ENCODE peak calls at places on chromosomes 5 and 9, in five cellular contexts. One of them, this sample, is unnamed.

GRCh38 chr5:120405291-120405864 is 58.7 kb upstream of the PRR16 start:
- DNase-seq in endothelial cell: no peak
- DNase-seq in right lobe of liver: no peak
- DNase-seq in DND-41: no peak
- DNase-seq in H1: no peak
- DNase-seq in this sample: no peak

GRCh38 chr5:90446961-90447360 is 27.6 kb downstream of the MBLAC2 start:
- DNase-seq in right lobe of liver: no peak
- DNase-seq in endothelial cell: no peak
- DNase-seq in DND-41: no peak
- DNase-seq in H1: no peak
- DNase-seq in this sample: no peak

GRCh38 chr5:27318701-27319100 is 280.3 kb upstream of the CDH9 start:
- DNase-seq in H1: no peak
- DNase-seq in DND-41: no peak
- DNase-seq in endothelial cell: no peak
- DNase-seq in right lobe of liver: no peak
- DNase-seq in this sample: no peak

GRCh38 chr5:65769539-65769938 is 47.5 kb downstream of the NLN start:
- DNase-seq in endothelial cell: no peak
- DNase-seq in H1: no peak
- DNase-seq in right lobe of liver: no peak
- DNase-seq in DND-41: no peak
- DNase-seq in this sample: no peak

GRCh38 chr9:92350740-92351133 is 25.0 kb downstream of the CENPP start:
- DNase-seq in H1: no peak
- DNase-seq in right lobe of liver: no peak
- DNase-seq in DND-41: no peak
- DNase-seq in endothelial cell: no peak
- DNase-seq in this sample: no peak

GRCh38 chr9:109119439-109120203 is at the start of gene TMEM245:
- DNase-seq in DND-41: peak; percentile 96
- DNase-seq in right lobe of liver: peak; percentile 95
- DNase-seq in H1: peak; percentile 91
- DNase-seq in endothelial cell: peak; percentile 91
- DNase-seq in this sample: peak; percentile 86

GRCh38 chr9:133102190-133103021 is 18.6 kb downstream of the RALGDS start:
- DNase-seq in DND-41: no peak
- DNase-seq in H1: no peak
- DNase-seq in right lobe of liver: peak; percentile 24
- DNase-seq in endothelial cell: no peak
- DNase-seq in this sample: no peak

GRCh38 chr5:52751137-52751536 is 36.6 kb upstream of the ITGA1 start:
- DNase-seq in DND-41: no peak
- DNase-seq in endothelial cell: no peak
- DNase-seq in H1: no peak
- DNase-seq in right lobe of liver: no peak
- DNase-seq in this sample: no peak

GRCh38 chr5:135707302-135707701 is 127.2 kb upstream of the SLC25A48 start:
- DNase-seq in DND-41: no peak
- DNase-seq in H1: no peak
- DNase-seq in right lobe of liver: no peak
- DNase-seq in endothelial cell: no peak
- DNase-seq in this sample: no peak

GRCh38 chr5:115457985-115458384 is 86.6 kb downstream of the FEM1C start:
- DNase-seq in right lobe of liver: no peak
- DNase-seq in H1: no peak
- DNase-seq in endothelial cell: no peak
- DNase-seq in DND-41: no peak
- DNase-seq in this sample: no peak

GRCh38 chr9:6441269-6441668 is 28.3 kb downstream of the UHRF2 start:
- DNase-seq in DND-41: no peak
- DNase-seq in endothelial cell: no peak
- DNase-seq in right lobe of liver: no peak
- DNase-seq in H1: no peak
- DNase-seq in this sample: no peak

GRCh38 chr9:135641745-135642144 is 2.4 kb upstream of the GLT6D1 start:
- DNase-seq in H1: no peak
- DNase-seq in right lobe of liver: no peak
- DNase-seq in endothelial cell: no peak
- DNase-seq in DND-41: no peak
- DNase-seq in this sample: no peak

GRCh38 chr9:95055851-95056551 is 261.5 kb downstream of the FANCC start:
- DNase-seq in H1: no peak
- DNase-seq in endothelial cell: no peak
- DNase-seq in right lobe of liver: no peak
- DNase-seq in DND-41: no peak
- DNase-seq in this sample: no peak

GRCh38 chr5:154482528-154483449 is 4.8 kb upstream of the HAND1 start:
- DNase-seq in H1: peak; percentile 54
- DNase-seq in DND-41: no peak
- DNase-seq in right lobe of liver: no peak
- DNase-seq in endothelial cell: no peak
- DNase-seq in this sample: no peak

GRCh38 chr5:116305899-116306298 is 221.1 kb downstream of the COMMD10 start:
- DNase-seq in right lobe of liver: peak; percentile 66
- DNase-seq in DND-41: no peak
- DNase-seq in endothelial cell: no peak
- DNase-seq in H1: no peak
- DNase-seq in this sample: no peak

GRCh38 chr5:171342362-171343111 is 33.5 kb downstream of the TLX3 start:
- DNase-seq in right lobe of liver: no peak
- DNase-seq in endothelial cell: peak; percentile 58
- DNase-seq in H1: peak; percentile 56
- DNase-seq in DND-41: peak; percentile 64
- DNase-seq in this sample: no peak

GRCh38 chr5:138340008-138340407 is 1.9 kb downstream of the FAM53C start:
- DNase-seq in H1: no peak
- DNase-seq in DND-41: no peak
- DNase-seq in endothelial cell: no peak
- DNase-seq in right lobe of liver: no peak
- DNase-seq in this sample: no peak

GRCh38 chr5:2223303-2223702 is 340.6 kb upstream of the IRX4 start:
- DNase-seq in right lobe of liver: no peak
- DNase-seq in H1: no peak
- DNase-seq in endothelial cell: no peak
- DNase-seq in DND-41: no peak
- DNase-seq in this sample: no peak

GRCh38 chr9:137057545-137057944 is 3.7 kb upstream of the ENTPD2 start:
- DNase-seq in right lobe of liver: no peak
- DNase-seq in DND-41: no peak
- DNase-seq in H1: no peak
- DNase-seq in endothelial cell: no peak
- DNase-seq in this sample: no peak

GRCh38 chr5:77076961-77077820 is 9.9 kb downstream of the ZBED3 start:
- DNase-seq in right lobe of liver: peak; percentile 70
- DNase-seq in H1: peak; percentile 94
- DNase-seq in DND-41: no peak
- DNase-seq in endothelial cell: peak; percentile 88
- DNase-seq in this sample: peak; percentile 57

GRCh38 chr5:152634596-152634995 is 229.5 kb upstream of the NMUR2 start:
- DNase-seq in DND-41: no peak
- DNase-seq in right lobe of liver: no peak
- DNase-seq in endothelial cell: peak; percentile 61
- DNase-seq in H1: no peak
- DNase-seq in this sample: no peak

GRCh38 chr9:77712533-77713130 is 64.5 kb upstream of the GNA14 start:
- DNase-seq in DND-41: no peak
- DNase-seq in right lobe of liver: no peak
- DNase-seq in endothelial cell: no peak
- DNase-seq in H1: no peak
- DNase-seq in this sample: no peak

GRCh38 chr5:1314564-1314982 is 19.7 kb upstream of the TERT start:
- DNase-seq in DND-41: peak; percentile 39
- DNase-seq in H1: no peak
- DNase-seq in right lobe of liver: no peak
- DNase-seq in endothelial cell: no peak
- DNase-seq in this sample: peak; percentile 13

GRCh38 chr5:158553195-158553945 is 546.3 kb downstream of the EBF1 start:
- DNase-seq in DND-41: no peak
- DNase-seq in H1: no peak
- DNase-seq in endothelial cell: no peak
- DNase-seq in right lobe of liver: no peak
- DNase-seq in this sample: no peak

GRCh38 chr9:22986556-22986955 is 539.9 kb downstream of the DMRTA1 start:
- DNase-seq in endothelial cell: no peak
- DNase-seq in right lobe of liver: no peak
- DNase-seq in DND-41: no peak
- DNase-seq in H1: no peak
- DNase-seq in this sample: no peak

GRCh38 chr5:16057277-16057676 is 122.3 kb downstream of the MARCHF11 start:
- DNase-seq in endothelial cell: no peak
- DNase-seq in right lobe of liver: no peak
- DNase-seq in H1: no peak
- DNase-seq in DND-41: no peak
- DNase-seq in this sample: no peak

GRCh38 chr5:94754824-94755223 is 136.4 kb downstream of the SLF1 start:
- DNase-seq in H1: no peak
- DNase-seq in DND-41: no peak
- DNase-seq in endothelial cell: no peak
- DNase-seq in right lobe of liver: no peak
- DNase-seq in this sample: no peak

GRCh38 chr9:88871669-88872068 is 119.6 kb upstream of the S1PR3 start:
- DNase-seq in H1: no peak
- DNase-seq in right lobe of liver: no peak
- DNase-seq in DND-41: no peak
- DNase-seq in endothelial cell: no peak
- DNase-seq in this sample: no peak

GRCh38 chr9:88872171-88872946 is 118.9 kb upstream of the S1PR3 start:
- DNase-seq in H1: no peak
- DNase-seq in endothelial cell: no peak
- DNase-seq in DND-41: no peak
- DNase-seq in right lobe of liver: no peak
- DNase-seq in this sample: no peak

GRCh38 chr9:88875394-88875793 is 115.9 kb upstream of the S1PR3 start:
- DNase-seq in endothelial cell: no peak
- DNase-seq in DND-41: no peak
- DNase-seq in H1: no peak
- DNase-seq in right lobe of liver: no peak
- DNase-seq in this sample: no peak

GRCh38 chr9:88873635-88874034 is 117.6 kb upstream of the S1PR3 start:
- DNase-seq in H1: no peak
- DNase-seq in DND-41: no peak
- DNase-seq in right lobe of liver: no peak
- DNase-seq in endothelial cell: no peak
- DNase-seq in this sample: no peak

DNA sequence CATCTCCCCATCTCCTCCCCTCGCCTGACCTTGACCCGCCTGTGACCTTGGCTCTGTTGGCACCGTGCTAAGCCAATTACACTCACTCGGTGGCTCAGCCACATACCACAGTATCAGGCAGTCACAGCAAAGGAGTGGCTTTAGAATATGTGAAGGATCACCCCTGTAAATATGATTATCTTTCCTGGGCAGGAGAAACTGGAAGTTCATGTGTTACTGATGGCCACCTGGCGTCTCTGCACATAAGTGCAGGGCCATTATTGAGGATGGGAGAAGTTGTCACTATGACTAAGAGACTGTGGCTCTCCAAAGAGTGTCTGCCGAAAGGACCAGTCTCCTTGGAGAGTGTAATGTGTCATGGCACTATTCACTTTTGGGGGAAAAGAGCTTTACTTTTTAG is 116.9 kb upstream of the S1PR3 start:
- DNase-seq in DND-41: no peak
- DNase-seq in endothelial cell: no peak
- DNase-seq in right lobe of liver: no peak
- DNase-seq in H1: no peak
- DNase-seq in this sample: no peak
- TF ChIP-seq CTCF in DND-41: no peak
- TF ChIP-seq CTCF in endothelial cell: no peak
- TF ChIP-seq CTCF in right lobe of liver: no peak
- TF ChIP-seq CTCF in H1: no peak
- TF ChIP-seq CTCF in this sample: no peak

GRCh38 chr5:179908528-179908927 is 831 bp upstream of the TBC1D9B start:
- DNase-seq in right lobe of liver: peak; percentile 40
- DNase-seq in endothelial cell: peak; percentile 47
- DNase-seq in H1: peak; percentile 82
- DNase-seq in DND-41: no peak
- DNase-seq in this sample: no peak
- TF ChIP-seq CTCF in right lobe of liver: no peak
- TF ChIP-seq CTCF in endothelial cell: peak; percentile 3
- TF ChIP-seq CTCF in H1: no peak
- TF ChIP-seq CTCF in DND-41: peak; percentile 43
- TF ChIP-seq CTCF in this sample: no peak

DNA sequence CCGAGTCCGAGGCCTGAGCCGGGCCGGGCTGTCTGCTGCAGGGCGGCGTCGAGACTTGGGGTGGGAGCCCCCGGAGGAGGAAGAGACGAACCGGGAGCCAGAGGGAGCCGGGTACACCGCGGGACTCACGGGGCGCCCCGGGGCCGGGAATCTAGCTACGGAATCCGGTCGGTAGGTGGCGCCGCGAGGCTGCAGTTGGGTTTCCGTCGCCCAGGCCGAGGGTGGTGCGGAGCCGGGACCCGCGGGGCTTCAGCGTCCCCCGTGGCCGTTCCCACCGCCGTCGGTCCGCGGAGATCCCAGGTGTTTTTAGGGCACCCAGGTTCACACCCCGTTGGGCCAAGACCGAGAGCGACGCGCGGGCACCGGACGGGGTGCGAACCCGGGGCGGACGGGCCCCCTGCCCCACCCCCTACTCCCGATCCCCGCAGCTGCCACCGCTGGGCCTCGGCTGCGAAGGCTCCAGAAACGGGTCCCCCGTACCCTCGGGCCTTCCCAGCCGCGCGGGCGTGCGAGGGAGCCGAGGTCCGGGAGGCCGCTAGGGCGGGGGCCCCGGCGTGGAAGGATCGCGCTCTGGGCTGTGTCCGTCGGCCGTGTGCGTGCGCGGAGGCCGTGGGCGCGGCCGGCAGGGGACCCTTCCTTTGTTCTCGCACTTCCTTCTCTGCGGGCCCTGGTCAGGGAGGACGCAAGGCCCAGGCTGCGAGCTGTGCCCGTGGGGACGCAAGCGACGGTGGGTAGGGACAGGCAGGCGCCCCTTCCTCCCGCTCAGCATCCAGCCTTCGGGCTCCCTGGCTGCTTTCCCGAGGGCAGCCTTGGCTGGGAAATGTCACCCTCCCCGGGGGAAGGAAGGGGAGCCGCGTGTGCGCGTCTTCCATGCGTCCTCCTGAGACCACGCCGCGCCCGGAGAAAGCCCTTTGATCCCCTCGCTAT is 146.6 kb downstream of the GAPVD1 start:
- DNase-seq in right lobe of liver: peak; percentile 80
- DNase-seq in DND-41: peak; percentile 75
- DNase-seq in endothelial cell: peak; percentile 88
- DNase-seq in H1: peak; percentile 95
- DNase-seq in this sample: peak; percentile 79
- TF ChIP-seq CTCF in right lobe of liver: peak; percentile 91
- TF ChIP-seq CTCF in DND-41: peak; percentile 79
- TF ChIP-seq CTCF in endothelial cell: peak; percentile 87
- TF ChIP-seq CTCF in H1: no peak
- TF ChIP-seq CTCF in this sample: peak; percentile 68

DNA sequence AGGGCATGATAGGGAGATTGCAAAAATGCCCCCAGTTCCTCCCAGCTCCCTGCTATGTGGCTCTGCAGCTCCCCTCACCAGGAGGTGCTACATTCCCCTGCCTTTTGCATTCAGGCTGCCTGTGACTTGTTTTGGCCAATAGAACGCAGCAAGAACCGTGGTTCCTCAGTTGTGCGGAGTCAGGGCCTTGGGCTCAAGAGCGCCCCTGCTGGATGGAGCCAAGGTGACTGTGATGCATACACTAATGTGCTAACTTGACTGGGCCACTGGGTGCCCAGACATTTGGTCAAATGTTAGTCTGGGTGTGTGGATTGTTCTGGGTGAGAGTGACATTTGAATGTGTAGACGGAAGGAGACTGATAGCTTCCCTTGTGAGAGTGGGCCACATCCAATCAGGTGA is 123.3 kb upstream of the MVB12B start:
- DNase-seq in H1: no peak
- DNase-seq in DND-41: no peak
- DNase-seq in endothelial cell: no peak
- DNase-seq in right lobe of liver: no peak
- DNase-seq in this sample: no peak
- TF ChIP-seq CTCF in H1: peak; percentile 51
- TF ChIP-seq CTCF in DND-41: peak; percentile 44
- TF ChIP-seq CTCF in endothelial cell: no peak
- TF ChIP-seq CTCF in right lobe of liver: no peak
- TF ChIP-seq CTCF in this sample: no peak